ENCODE peak calls at places on chromosomes 12 and 14, in four cellular contexts. F is mesendoderm, P is H1, S is IMR-90. T is an unnamed sample.
A peak's percentile ranks its signal among the peaks of the same experiment; 100 is the strongest.

GRCh38 chr12:65606008-65606766 is 218.1 kb upstream of the HMGA2 start:
- DNase-seq in F (no peak), P (no peak), S (no peak), T (no peak)

GRCh38 chr14:65035049-65035448 is 48.4 kb downstream of the FNTB start:
- DNase-seq in F (no peak), P (no peak), S (no peak), T (no peak)

GRCh38 chr12:95201056-95201670 is 16.1 kb downstream of the FGD6 start:
- DNase-seq in F (no peak), P (no peak), S (peak; percentile 64), T (no peak)

GRCh38 chr12:89950421-89950820 is 241.8 kb upstream of the ATP2B1 start:
- DNase-seq in F (no peak), P (no peak), S (no peak), T (no peak)

GRCh38 chr14:35701531-35701930 is 107.6 kb downstream of the RALGAPA1 start:
- DNase-seq in F (no peak), P (no peak), S (no peak), T (no peak)

GRCh38 chr12:31958601-31959000 is 614 bp upstream of the RESF1 start:
- DNase-seq in F (peak; percentile 82), P (no peak), S (no peak), T (no peak)

GRCh38 chr12:92299344-92299743 is 153.7 kb upstream of the BTG1 start:
- DNase-seq in F (no peak), P (no peak), S (no peak), T (no peak)

GRCh38 chr12:21843795-21844194 is 69.3 kb upstream of the KCNJ8 start:
- DNase-seq in F (no peak), P (no peak), S (no peak), T (no peak)

GRCh38 chr12:120316798-120317257 is 10.8 kb downstream of the PLA2G1B start:
- DNase-seq in F (peak; percentile 27), P (no peak), S (no peak), T (no peak)

GRCh38 chr14:70292716-70293115 is 66.8 kb downstream of the COX16 start:
- DNase-seq in F (no peak), P (no peak), S (no peak), T (no peak)

GRCh38 chr12:71455028-71455737 is 15.6 kb downstream of the LGR5 start:
- DNase-seq in F (no peak), P (no peak), S (no peak), T (no peak)

GRCh38 chr14:93915800-93916199 is 11.3 kb upstream of the FAM181A start:
- DNase-seq in F (no peak), P (no peak), S (no peak), T (no peak)

GRCh38 chr12:67885370-67886169 is 103.7 kb upstream of the IFNG-AS1 start:
- DNase-seq in F (peak; percentile 33), P (no peak), S (no peak), T (no peak)

GRCh38 chr14:38646391-38646790 is 390.5 kb upstream of the CLEC14A start:
- DNase-seq in F (no peak), P (no peak), S (no peak), T (no peak)

GRCh38 chr12:34392741-34393085 is 370.4 kb downstream of the ALG10 start:
- DNase-seq in F (no peak), P (no peak), S (no peak), T (peak; percentile 15)

DNA sequence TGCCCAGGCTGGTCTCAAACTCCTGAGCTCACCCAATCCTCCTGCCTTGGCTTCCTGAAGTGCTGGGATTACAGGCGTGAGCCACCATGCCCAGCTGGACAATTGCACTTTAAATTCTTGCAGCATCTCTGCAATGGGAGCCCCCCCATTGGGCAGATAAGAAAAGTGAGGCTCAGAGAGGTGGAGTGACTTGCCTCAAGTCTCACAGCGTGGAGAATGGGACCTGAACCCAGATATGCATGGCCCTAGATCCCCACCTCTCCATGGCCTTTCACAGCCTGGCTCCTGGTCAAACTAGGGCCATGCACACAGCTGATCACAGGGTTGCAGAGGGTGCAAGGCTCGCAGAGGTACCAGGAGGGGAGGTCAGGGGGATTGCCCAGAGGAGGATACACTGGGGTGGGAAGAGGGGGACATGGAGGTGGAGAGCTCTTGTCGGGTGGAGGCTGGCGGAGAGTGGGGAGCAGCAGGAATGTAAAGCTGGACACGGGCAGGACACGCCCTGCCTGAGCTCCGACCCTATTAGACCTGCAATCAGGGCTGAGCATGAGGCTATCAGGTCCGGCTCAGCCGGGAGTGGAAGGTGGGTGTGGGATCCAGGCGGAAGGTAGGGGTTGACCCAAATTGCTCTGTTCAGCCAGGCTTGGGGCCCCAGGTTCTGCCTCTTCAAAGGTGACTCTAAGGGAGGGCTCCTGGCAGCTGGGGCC is 6.9 kb downstream of the EXOC3L4 start:
- DNase-seq in F (no peak), P (no peak), S (no peak), T (no peak)
- H3K23ac ChIP-seq in F (no peak overlapping the region), P (no peak overlapping the region), S (no peak overlapping the region), T (no peak overlapping the region)

DNA sequence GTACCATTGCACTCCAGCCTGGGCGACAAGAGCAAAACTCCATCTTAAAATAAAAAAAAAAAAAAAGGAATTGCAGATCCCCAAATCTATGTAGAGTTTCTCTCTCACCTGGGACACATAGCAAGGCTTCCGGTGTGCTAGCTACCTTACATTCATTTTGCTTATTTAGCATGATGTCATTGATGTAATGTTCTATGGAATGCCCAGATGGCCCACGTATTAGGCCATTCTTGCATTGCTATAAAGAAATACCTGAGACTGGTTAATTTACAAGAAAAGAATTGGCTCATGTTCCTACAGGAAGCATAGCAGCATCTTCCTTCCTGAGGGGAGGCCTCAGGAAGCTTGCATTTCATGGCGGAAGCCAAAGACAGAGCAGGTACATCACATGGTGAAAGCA is 36.9 kb upstream of the A2ML1 start:
- DNase-seq in F (no peak), P (no peak), S (no peak), T (no peak)
- H4K5ac ChIP-seq in F (no peak overlapping the region), P (no peak overlapping the region), S (no peak overlapping the region), T (peak overlapping the region; percentile 42)

GRCh38 chr12:109800536-109800935 is 32.7 kb downstream of the TRPV4 start:
- DNase-seq in F (no peak), P (no peak), S (no peak), T (no peak)
- H3K23ac ChIP-seq in F (no peak overlapping the region), P (no peak overlapping the region), S (no peak overlapping the region), T (no peak overlapping the region)

DNA sequence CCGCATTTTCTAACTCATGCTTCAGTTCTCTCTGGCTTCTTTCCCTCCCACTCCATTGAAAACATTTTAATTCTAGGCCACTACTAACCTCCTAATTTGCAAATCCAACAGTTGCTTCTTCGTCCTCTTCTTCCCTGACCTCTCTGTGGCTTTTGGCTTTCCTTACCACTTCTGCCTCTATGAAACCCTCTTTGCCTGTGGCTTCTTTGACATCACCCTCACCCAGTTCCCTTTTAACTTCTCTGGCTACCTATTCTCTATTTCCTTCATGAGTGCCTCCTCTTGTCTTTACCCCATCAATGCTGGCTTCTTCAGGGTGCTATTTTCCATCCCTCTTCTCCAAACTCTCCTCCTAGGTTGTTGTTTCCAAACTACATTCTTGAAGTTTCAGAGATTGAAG is 4.4 kb upstream of the HCFC2 start:
- DNase-seq in F (no peak), P (no peak), S (no peak), T (no peak)
- H4K5ac ChIP-seq in F (no peak overlapping the region), P (no peak overlapping the region), S (no peak overlapping the region), T (no peak overlapping the region)

GRCh38 chr14:57812000-57812399 is 53.9 kb downstream of the SLC35F4 start:
- DNase-seq in F (peak; percentile 44), P (no peak), S (no peak), T (no peak)
- H3K23ac ChIP-seq in F (no peak overlapping the region), P (no peak overlapping the region), S (no peak overlapping the region), T (no peak overlapping the region)

DNA sequence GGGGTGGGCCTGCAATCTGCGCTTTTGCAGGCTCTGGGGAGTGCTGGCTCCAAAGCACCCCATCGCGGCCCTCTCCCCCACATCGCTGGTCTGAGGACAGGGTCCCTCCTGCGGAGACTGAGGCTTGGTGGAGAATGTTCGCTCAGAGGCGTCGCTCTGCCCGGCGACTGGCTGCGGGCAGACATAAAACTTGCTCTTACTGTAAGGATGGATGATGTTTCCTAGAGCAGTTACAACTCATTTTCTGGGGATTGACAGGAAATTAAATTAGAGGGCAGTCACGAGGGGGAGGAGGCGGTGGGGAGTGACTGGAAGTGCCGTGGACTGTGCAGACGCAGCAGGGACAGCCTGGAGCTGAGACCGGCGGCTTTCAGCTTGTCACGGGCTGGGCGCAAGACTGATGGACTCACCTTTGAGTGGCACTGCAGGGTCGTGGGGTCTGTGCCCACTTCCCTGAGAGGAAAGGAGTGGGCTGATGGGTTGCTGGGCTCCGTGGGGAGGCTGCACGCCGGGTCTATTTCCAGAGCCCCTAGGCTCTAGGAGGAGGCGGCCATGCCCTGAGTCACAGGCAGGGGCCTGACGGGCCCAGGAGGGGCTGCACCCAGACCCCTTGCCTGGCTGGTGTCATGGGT is 32.8 kb downstream of the NOC4L start:
- DNase-seq in F (no peak), P (no peak), S (no peak), T (no peak)
- H4K5ac ChIP-seq in F (no peak overlapping the region), P (no peak overlapping the region), S (no peak overlapping the region), T (no peak overlapping the region)